ENCODE peak calls at places on chromosomes 16 and 17, in nine cellular contexts. I, B, V, H, O, A, Q, N and M are unnamed samples.

GRCh38 chr16:50367777-50368409 is 895 bp downstream of the BRD7 start:
- DNase-seq in O (no peak), B (peak), I (no peak), N (no peak), V (no peak), H (no peak), A (no peak), Q (no peak), M (no peak)

GRCh38 chr17:49527927-49528651 is 33.0 kb downstream of the NGFR start:
- DNase-seq in V (no peak), I (no peak), H (no peak), Q (no peak), O (no peak), N (no peak), A (no peak), B (no peak), M (no peak)

GRCh38 chr16:88784074-88784855 is 755 bp downstream of the PIEZO1 start:
- DNase-seq in A (peak), Q (peak), H (peak), N (peak), B (peak), O (peak), I (peak), V (peak), M (no peak)

GRCh38 chr17:65064452-65065019 is 8.0 kb upstream of the GNA13 start:
- DNase-seq in H (no peak), N (no peak), I (peak), O (peak), A (peak), Q (no peak), B (peak), V (peak), M (no peak)

GRCh38 chr17:43772877-43773648 is 5.7 kb downstream of the DUSP3 start:
- DNase-seq in H (no peak), V (no peak), N (no peak), B (no peak), A (no peak), Q (no peak), I (peak), O (no peak), M (no peak)

GRCh38 chr17:37813753-37814152 is 68.9 kb upstream of the HNF1B start:
- DNase-seq in B (no peak), Q (no peak), O (peak), V (peak), N (no peak), H (no peak), A (no peak), I (peak), M (no peak)

GRCh38 chr17:79379700-79380099 is 231.2 kb downstream of the RBFOX3 start:
- DNase-seq in I (no peak), Q (no peak), A (no peak), H (no peak), N (no peak), V (no peak), O (no peak), B (no peak), M (no peak)

GRCh38 chr16:4693956-4694663 is 748 bp downstream of the NUDT16L1 start:
- DNase-seq in O (peak), A (peak), B (peak), I (peak), N (no peak), Q (peak), V (peak), H (no peak), M (no peak)

GRCh38 chr17:36182176-36183000 is 6.0 kb upstream of the TBC1D3B start:
- DNase-seq in N (no peak), A (no peak), I (peak), V (no peak), B (no peak), O (no peak), H (no peak), Q (no peak), M (no peak)

GRCh38 chr16:22664132-22664531 is 149.8 kb upstream of the HS3ST2 start:
- DNase-seq in O (no peak), H (peak), V (no peak), B (no peak), N (no peak), Q (no peak), A (no peak), I (no peak), M (no peak)

GRCh38 chr17:48160177-48160967 is 52.8 kb downstream of the SNX11 start:
- DNase-seq in I (no peak), Q (no peak), A (no peak), N (no peak), V (no peak), O (no peak), H (no peak), B (no peak), M (no peak)

GRCh38 chr17:73571524-73572130 is 72.6 kb downstream of the SDK2 start:
- DNase-seq in V (no peak), N (peak), B (no peak), I (no peak), Q (no peak), H (no peak), A (no peak), O (no peak), M (no peak)

GRCh38 chr16:11869657-11870228 is 18.4 kb upstream of the RSL1D1 start:
- DNase-seq in Q (no peak), H (no peak), N (no peak), A (no peak), B (no peak), O (no peak), V (no peak), I (no peak), M (no peak)

GRCh38 chr16:64356267-64356666 is 765.6 kb downstream of the CDH11 start:
- DNase-seq in V (peak), B (no peak), O (peak), H (no peak), N (no peak), Q (no peak), I (peak), A (no peak), M (no peak)

GRCh38 chr16:84085774-84086173 is 31.0 kb downstream of the MBTPS1 start:
- DNase-seq in Q (no peak), N (no peak), O (no peak), H (no peak), V (no peak), A (no peak), B (no peak), I (no peak), M (peak)

GRCh38 chr17:32483451-32484019 is 3.3 kb upstream of the CDK5R1 start:
- DNase-seq in H (peak), N (no peak), O (peak), V (peak), A (peak), Q (peak), I (peak), B (no peak), M (peak)

GRCh38 chr16:73018796-73019455 is 29.0 kb downstream of the ZFHX3 start:
- DNase-seq in Q (no peak), B (no peak), I (no peak), O (no peak), A (no peak), V (no peak), H (no peak), N (no peak), M (no peak)

GRCh38 chr16:56789360-56789759 is 59.4 kb downstream of the NUP93 start:
- DNase-seq in V (peak), Q (peak), B (peak), H (no peak), N (peak), I (peak), A (peak), O (peak), M (peak)

GRCh38 chr16:77918792-77919707 is 103.3 kb upstream of the CLEC3A start:
- DNase-seq in H (no peak), N (no peak), A (no peak), I (peak), V (peak), B (no peak), O (peak), Q (no peak), M (no peak)

GRCh38 chr16:15949210-15950166 is at the start of gene ABCC1:
- DNase-seq in V (no peak), O (no peak), H (no peak), A (peak), N (no peak), I (peak), B (peak), Q (peak), M (no peak)

GRCh38 chr17:40153603-40154238 is 13.4 kb downstream of the CASC3 start:
- DNase-seq in O (no peak), I (no peak), B (no peak), N (no peak), A (no peak), V (no peak), Q (no peak), H (no peak), M (no peak)

GRCh38 chr17:9307313-9307998 is 268.2 kb downstream of the STX8 start:
- DNase-seq in Q (no peak), B (no peak), O (no peak), V (no peak), H (no peak), A (no peak), N (no peak), I (peak), M (no peak)

GRCh38 chr16:58628845-58629680 is 563 bp downstream of the CNOT1 start:
- DNase-seq in A (peak), I (peak), Q (peak), B (peak), N (peak), V (peak), O (peak), H (peak), M (peak)

GRCh38 chr17:36732351-36732750 is 131.0 kb downstream of the MRM1 start:
- DNase-seq in Q (no peak), O (no peak), H (no peak), I (no peak), V (no peak), N (no peak), A (no peak), B (no peak), M (no peak)

GRCh38 chr17:77905266-77905665 is 53.2 kb upstream of the TNRC6C start:
- DNase-seq in I (no peak), V (no peak), N (no peak), A (no peak), Q (no peak), O (no peak), B (no peak), H (no peak), M (no peak)

GRCh38 chr17:8732406-8733065 is 12.1 kb downstream of the CCDC42 start:
- DNase-seq in H (no peak), B (no peak), O (no peak), V (no peak), A (no peak), Q (no peak), N (no peak), I (peak), M (no peak)

GRCh38 chr17:74012465-74012864 is 191.0 kb upstream of the RPL38 start:
- DNase-seq in N (no peak), H (no peak), I (no peak), A (no peak), O (no peak), B (no peak), V (no peak), Q (peak), M (peak)

GRCh38 chr17:13002761-13003453 is 14.9 kb downstream of the ELAC2 start:
- DNase-seq in Q (peak), O (peak), I (peak), H (peak), V (peak), A (peak), N (peak), B (peak), M (peak)

GRCh38 chr17:29582767-29583166 is 6.7 kb downstream of the GIT1 start:
- DNase-seq in V (no peak), N (no peak), Q (no peak), I (no peak), B (no peak), H (no peak), A (no peak), O (no peak), M (no peak)

GRCh38 chr17:29579866-29580771 is 9.3 kb downstream of the GIT1 start:
- DNase-seq in Q (peak), B (peak), A (peak), O (peak), I (peak), N (peak), V (peak), H (peak), M (peak)

GRCh38 chr17:29581583-29582253 is 7.7 kb downstream of the GIT1 start:
- DNase-seq in B (peak), O (no peak), I (no peak), H (no peak), N (no peak), V (no peak), A (no peak), Q (no peak), M (no peak)

GRCh38 chr17:29583324-29584248 is 5.9 kb downstream of the GIT1 start:
- DNase-seq in H (no peak), B (peak), I (no peak), O (no peak), N (no peak), A (no peak), V (no peak), Q (no peak), M (no peak)

GRCh38 chr17:29582254-29582765 is 7.1 kb downstream of the GIT1 start:
- DNase-seq in O (no peak), V (no peak), A (no peak), B (no peak), I (no peak), N (no peak), Q (no peak), H (no peak), M (no peak)
- H3K4me3 ChIP-seq in O (no peak), V (no peak), A (no peak), B (no peak), I (no peak), N (no peak), Q (no peak), H (no peak), M (no peak)

GRCh38 chr17:16027708-16028584 is 28.3 kb downstream of the TTC19 start:
- DNase-seq in V (peak), H (no peak), O (peak), I (peak), B (peak), N (no peak), A (peak), Q (no peak), M (no peak)
- H3K4me3 ChIP-seq in V (no peak), H (no peak), O (no peak), I (no peak), B (no peak), N (no peak), A (no peak), Q (no peak), M (no peak)

DNA sequence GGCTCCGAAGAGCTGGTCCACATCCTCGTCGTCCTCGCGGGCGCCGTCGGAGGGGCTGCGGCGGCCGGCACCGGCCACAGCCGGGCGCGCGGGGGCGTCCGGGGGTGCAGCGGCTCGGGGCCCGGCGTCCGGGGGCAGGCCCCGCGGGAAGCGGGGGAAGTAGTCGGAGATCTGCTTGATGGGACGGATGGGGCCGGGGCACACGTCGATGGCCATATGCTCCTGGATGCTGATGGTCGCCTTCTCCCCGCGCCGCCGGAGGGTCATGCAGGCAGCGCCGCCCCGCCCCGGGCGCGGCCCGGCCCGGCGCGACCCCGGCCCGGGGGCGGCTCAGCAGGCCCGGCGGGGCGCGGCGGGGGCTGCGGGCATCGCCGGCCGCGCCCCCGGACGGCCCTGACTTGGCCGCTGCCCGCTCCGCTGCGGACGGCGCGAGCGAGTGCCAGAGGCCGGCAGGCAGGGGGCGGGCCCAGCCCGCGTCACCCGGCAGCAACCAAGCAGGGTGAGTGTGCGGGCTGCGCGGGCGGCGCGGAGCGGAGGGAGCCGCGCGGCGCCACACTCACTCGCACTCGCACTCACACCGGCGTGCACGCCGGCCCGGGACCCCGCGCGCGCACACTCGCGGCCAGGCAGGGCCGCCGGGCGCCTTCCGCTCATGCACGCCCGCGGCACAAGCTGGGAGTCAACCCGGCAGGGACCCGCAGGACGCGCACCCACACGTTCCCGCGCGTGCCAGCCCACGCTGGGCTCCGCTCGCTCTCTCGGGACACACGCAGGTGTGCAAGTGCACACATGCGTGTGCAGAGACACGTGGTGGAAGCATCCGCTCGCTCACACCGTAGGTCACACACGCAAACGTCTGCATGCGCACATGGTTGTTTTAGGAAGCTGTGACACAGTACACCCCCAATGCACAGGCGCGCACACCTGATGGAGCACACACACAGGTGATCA is at the start of gene DOC2B:
- DNase-seq in N (peak), B (peak), O (peak), A (no peak), I (peak), Q (no peak), H (no peak), V (no peak), M (no peak)
- H3K4me3 ChIP-seq in N (peak), B (no peak), O (no peak), A (no peak), I (no peak), Q (no peak), H (peak), V (no peak), M (no peak)

DNA sequence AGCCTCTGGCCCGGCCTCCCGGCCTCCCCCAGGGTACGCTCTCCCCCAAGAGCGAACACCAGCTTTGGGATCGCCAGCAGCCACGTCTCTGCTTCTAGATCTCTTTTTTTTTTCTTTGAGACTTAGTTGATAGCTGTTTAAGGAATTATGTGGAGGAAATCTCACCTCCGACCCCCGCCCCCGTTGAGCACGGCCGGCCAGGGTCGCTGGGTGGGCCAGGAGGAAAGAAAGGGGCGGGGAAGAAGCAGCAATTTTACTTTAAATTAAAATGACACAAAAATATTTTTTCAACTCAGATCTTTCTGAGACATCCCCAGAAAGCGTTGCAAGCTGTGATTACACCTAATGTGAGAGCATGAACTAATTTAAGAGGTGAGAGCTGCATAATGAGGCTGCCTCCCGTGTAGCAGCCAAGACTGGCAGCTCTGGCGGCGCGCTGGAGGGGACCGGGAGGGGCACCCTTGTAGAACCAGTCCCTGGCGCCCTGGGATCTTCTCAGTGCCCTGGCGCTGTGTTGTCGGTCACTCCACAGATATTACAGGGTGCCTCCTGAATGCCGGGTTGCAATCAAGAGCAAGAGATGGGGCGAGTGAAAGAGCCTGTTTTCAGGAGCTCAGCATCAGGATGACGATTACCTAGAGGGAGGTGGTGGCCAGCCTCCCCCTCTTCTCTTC is 1.9 kb upstream of the CBLN1 start:
- DNase-seq in H (no peak), A (no peak), N (no peak), O (no peak), Q (no peak), I (no peak), B (no peak), V (no peak), M (no peak)
- H3K4me3 ChIP-seq in H (peak), A (no peak), N (no peak), O (no peak), Q (no peak), I (no peak), B (no peak), V (no peak), M (no peak)

DNA sequence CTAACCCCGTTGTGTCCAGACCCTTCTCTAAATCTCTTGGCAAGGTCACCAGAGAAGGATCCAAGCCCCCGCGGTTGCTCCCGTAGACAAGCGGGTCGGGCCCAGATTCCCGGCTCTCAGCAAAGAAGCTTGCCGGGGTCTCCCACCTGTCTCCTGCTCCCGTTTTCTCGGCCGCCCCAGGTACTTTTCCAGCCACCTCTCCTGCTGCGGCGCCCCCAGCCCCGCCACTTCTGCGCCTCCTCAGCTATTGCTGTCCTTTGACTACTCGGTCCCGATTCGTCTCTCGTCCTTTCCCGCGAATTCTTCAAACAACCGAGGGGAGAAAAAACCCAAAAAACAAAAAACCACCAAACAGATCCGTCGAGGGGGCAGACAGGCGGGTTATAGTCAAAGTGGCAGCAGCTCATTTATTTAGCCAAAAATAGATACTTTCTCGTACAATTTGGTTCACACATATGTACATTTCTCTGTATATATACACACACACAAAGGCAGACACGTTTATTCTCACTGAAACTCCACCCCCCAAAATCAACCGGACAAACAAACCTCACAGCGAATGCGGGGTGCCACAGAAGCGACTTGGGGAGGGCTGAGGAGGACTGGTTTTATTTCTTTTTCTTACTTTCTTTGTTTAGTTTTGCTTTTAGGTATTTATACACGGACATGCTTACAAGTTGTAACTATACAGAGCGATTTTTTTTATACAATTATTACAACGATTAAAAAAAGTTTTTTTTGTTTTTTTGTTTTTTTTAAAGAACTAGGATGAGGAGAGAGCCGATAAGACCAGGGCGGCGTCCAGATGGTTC is 3.5 kb downstream of the IRX3 start:
- DNase-seq in Q (peak), H (no peak), V (no peak), B (peak), O (no peak), I (no peak), N (no peak), A (no peak), M (no peak)
- H3K4me3 ChIP-seq in Q (peak), H (no peak), V (peak), B (peak), O (peak), I (peak), N (peak), A (no peak), M (no peak)